ENCODE peak calls at places on chromosomes 2 and 18, in ten cellular contexts. C, Z, I, L, P, U, V, G, K and Y are unnamed samples.
A peak's percentile ranks its signal among the peaks of the same experiment; 100 is the strongest.

GRCh38 chr18:8898990-8899389 is 193.6 kb downstream of the MTCL1 start:
- DNase-seq in C (no peak), Z (no peak), I (no peak), L (no peak), P (peak; percentile 45), U (no peak), V (no peak), G (no peak), K (no peak), Y (no peak)

GRCh38 chr2:240594511-240595380 is 8.2 kb downstream of the CAPN10 start:
- DNase-seq in C (no peak), Z (peak; percentile 64), I (no peak), L (peak; percentile 36), P (no peak), U (no peak), V (no peak), G (no peak), K (no peak), Y (no peak)

GRCh38 chr2:105571445-105571987 is 172.7 kb upstream of the FHL2 start:
- DNase-seq in C (no peak), Z (no peak), I (no peak), L (no peak), P (no peak), U (no peak), V (no peak), G (no peak), K (no peak), Y (no peak)

GRCh38 chr2:160917850-160918249 is 242.4 kb upstream of the TANK start:
- DNase-seq in C (no peak), Z (no peak), I (no peak), L (no peak), P (peak; percentile 50), U (no peak), V (no peak), G (no peak), K (no peak), Y (no peak)

GRCh38 chr2:33011941-33012340 is 65.2 kb downstream of the LTBP1 start:
- DNase-seq in C (no peak), Z (no peak), I (no peak), L (no peak), P (peak; percentile 29), U (peak; percentile 29), V (no peak), G (no peak), K (no peak), Y (no peak)

GRCh38 chr2:27250652-27251379 is 12.0 kb downstream of the SLC30A3 start:
- DNase-seq in C (no peak), Z (no peak), I (no peak), L (no peak), P (no peak), U (no peak), V (no peak), G (no peak), K (no peak), Y (no peak)

GRCh38 chr2:127208313-127208712 is 11.8 kb downstream of the CYP27C1 start:
- DNase-seq in C (no peak), Z (peak; percentile 41), I (peak; percentile 29), L (no peak), P (peak; percentile 62), U (peak; percentile 93), V (no peak), G (no peak), K (no peak), Y (no peak)

GRCh38 chr2:225400060-225400511 is 576 bp downstream of the NYAP2 start:
- DNase-seq in C (peak; percentile 72), Z (no peak), I (peak; percentile 52), L (no peak), P (peak; percentile 54), U (peak; percentile 48), V (no peak), G (peak; percentile 25), K (peak; percentile 94), Y (peak; percentile 77)

GRCh38 chr2:232876071-232876977 is 6.3 kb downstream of the SNORC start:
- DNase-seq in C (no peak), Z (peak; percentile 60), I (no peak), L (no peak), P (peak; percentile 24), U (peak; percentile 14), V (peak; percentile 86), G (no peak), K (peak; percentile 57), Y (peak; percentile 50)

GRCh38 chr2:19100570-19100969 is 257.9 kb downstream of the OSR1 start:
- DNase-seq in C (no peak), Z (no peak), I (no peak), L (no peak), P (no peak), U (no peak), V (no peak), G (no peak), K (no peak), Y (no peak)

GRCh38 chr2:26720322-26721166 is 28.0 kb downstream of the KCNK3 start:
- DNase-seq in C (peak; percentile 28), Z (peak; percentile 82), I (peak; percentile 97), L (peak; percentile 80), P (peak; percentile 81), U (no peak), V (peak; percentile 74), G (no peak), K (peak; percentile 50), Y (peak; percentile 19)

GRCh38 chr2:122070241-122070731 is 314.8 kb downstream of the TSN start:
- DNase-seq in C (peak; percentile 34), Z (no peak), I (peak; percentile 67), L (no peak), P (peak; percentile 92), U (no peak), V (no peak), G (no peak), K (no peak), Y (no peak)

GRCh38 chr2:78465707-78466106 is 559.8 kb upstream of the REG3G start:
- DNase-seq in C (no peak), Z (no peak), I (no peak), L (no peak), P (no peak), U (peak; percentile 61), V (no peak), G (no peak), K (no peak), Y (peak; percentile 5)

GRCh38 chr2:118492335-118492734 is 355.1 kb downstream of the EN1 start:
- DNase-seq in C (peak; percentile 2), Z (no peak), I (peak; percentile 60), L (no peak), P (peak; percentile 20), U (peak; percentile 2), V (no peak), G (no peak), K (no peak), Y (no peak)